ENCODE peak calls at places on chromosome 18, in six cellular contexts. V, O, P, H, W and D are unnamed samples. For H3K4me1, the result is how much of the 10 kb centered on the place peaks cover.

GRCh38 chr18:55838322-55838721 is 250.3 kb upstream of the TCF4 start:
- DNase-seq in V (no peak), P (no peak), W (no peak), H (no peak), O (no peak), D (no peak)

GRCh38 chr18:23784811-23785245 is 95.6 kb downstream of the LAMA3 start:
- DNase-seq in O (no peak), V (peak), H (peak), W (peak), P (no peak), D (no peak)

GRCh38 chr18:62420513-62421209 is 95.6 kb downstream of the TNFRSF11A start:
- DNase-seq in H (peak), V (peak), O (no peak), W (peak), P (no peak), D (no peak)

GRCh38 chr18:35511833-35512232 is 14.1 kb upstream of the INO80C start:
- DNase-seq in H (no peak), P (peak), W (no peak), O (no peak), V (no peak), D (no peak)

GRCh38 chr18:34551824-34552223 is 158.3 kb upstream of the DTNA start:
- DNase-seq in W (no peak), V (no peak), P (no peak), O (no peak), H (no peak), D (no peak)

GRCh38 chr18:23138470-23138869 is 3.2 kb downstream of the CABLES1 start:
- DNase-seq in V (no peak), H (no peak), O (no peak), P (no peak), W (no peak), D (no peak)

GRCh38 chr18:54964741-54965140 is 5.5 kb upstream of the CCDC68 start:
- DNase-seq in P (no peak), H (peak), O (no peak), W (no peak), V (peak), D (no peak)

GRCh38 chr18:44423826-44424225 is 256.9 kb upstream of the SETBP1 start:
- DNase-seq in W (no peak), P (no peak), H (no peak), V (no peak), O (peak), D (no peak)

GRCh38 chr18:73296686-73297085 is 428.9 kb upstream of the NETO1 start:
- DNase-seq in H (no peak), V (no peak), O (no peak), W (no peak), P (no peak), D (no peak)

GRCh38 chr18:36179562-36180334 is 7.5 kb upstream of the MOCOS start:
- DNase-seq in P (no peak), W (no peak), H (peak), O (no peak), V (peak), D (no peak)

GRCh38 chr18:22710628-22711380 is 222.3 kb upstream of the RBBP8 start:
- DNase-seq in P (peak), W (no peak), O (no peak), H (peak), V (peak), D (no peak)

GRCh38 chr18:77098554-77099174 is 33.9 kb downstream of the MBP start:
- DNase-seq in O (no peak), W (no peak), V (no peak), P (no peak), H (no peak), D (no peak)

GRCh38 chr18:57430166-57430958 is 4.8 kb upstream of the ONECUT2 start:
- DNase-seq in W (no peak), P (peak), H (no peak), V (no peak), O (peak), D (peak)

GRCh38 chr18:34033968-34034367 is 190.7 kb downstream of the NOL4 start:
- DNase-seq in O (no peak), H (no peak), W (no peak), V (no peak), P (no peak), D (no peak)

GRCh38 chr18:74420491-74420890 is 36.6 kb downstream of the DIPK1C start:
- DNase-seq in P (no peak), H (no peak), W (no peak), V (no peak), O (no peak), D (no peak)

GRCh38 chr18:61551586-61551985 is 218.4 kb downstream of the CDH20 start:
- DNase-seq in W (peak), H (peak), O (peak), P (no peak), V (peak), D (peak)

GRCh38 chr18:1760901-1761300 is 810.4 kb downstream of the METTL4 start:
- DNase-seq in O (no peak), H (no peak), V (no peak), W (no peak), P (no peak), D (no peak)

GRCh38 chr18:25834061-25834460 is 256.4 kb downstream of the SS18 start:
- DNase-seq in W (no peak), H (no peak), O (no peak), P (no peak), V (no peak), D (no peak)

GRCh38 chr18:55539240-55539639 is 48.8 kb downstream of the TCF4 start:
- DNase-seq in P (no peak), H (no peak), O (no peak), W (no peak), V (peak), D (no peak)

GRCh38 chr18:32576296-32576916 is 105.7 kb upstream of the GAREM1 start:
- DNase-seq in H (peak), V (peak), W (no peak), O (peak), P (no peak), D (peak)

GRCh38 chr18:33826151-33826550 is 248.1 kb downstream of the ASXL3 start:
- DNase-seq in P (no peak), O (no peak), W (no peak), H (no peak), V (no peak), D (no peak)

GRCh38 chr18:57923606-57924005 is 120.4 kb upstream of the NEDD4L start:
- DNase-seq in H (no peak), O (no peak), P (no peak), V (no peak), W (no peak), D (no peak)

GRCh38 chr18:36303203-36303844 is 5.8 kb downstream of the FHOD3 start:
- DNase-seq in W (no peak), O (no peak), V (no peak), H (no peak), P (no peak), D (no peak)

GRCh38 chr18:35406666-35407065 is 29.5 kb upstream of the ZNF396 start:
- DNase-seq in P (no peak), V (no peak), W (peak), H (no peak), O (no peak), D (no peak)

GRCh38 chr18:77486985-77487384 is 237.3 kb downstream of the GALR1 start:
- DNase-seq in H (no peak), W (no peak), V (no peak), P (no peak), O (no peak), D (no peak)

GRCh38 chr18:57122906-57123510 is 23.9 kb upstream of the BOD1L2 start:
- DNase-seq in O (peak), H (no peak), V (no peak), W (no peak), P (no peak), D (no peak)

GRCh38 chr18:37452015-37452414 is 113.6 kb downstream of the CELF4 start:
- DNase-seq in W (no peak), P (no peak), V (no peak), H (no peak), O (no peak), D (no peak)

GRCh38 chr18:58176915-58177717 is 133.1 kb downstream of the NEDD4L start:
- DNase-seq in O (no peak), W (no peak), P (peak), H (peak), V (peak), D (no peak)

GRCh38 chr18:22032392-22032961 is 136.9 kb upstream of the GATA6 start:
- DNase-seq in W (peak), V (peak), P (no peak), O (no peak), H (peak), D (peak)

GRCh38 chr18:45993441-45993840 is 26.3 kb upstream of the EPG5 start:
- DNase-seq in H (peak), O (no peak), V (peak), P (no peak), W (peak), D (no peak)

GRCh38 chr18:26133652-26134051 is at the start of gene PSMA8:
- DNase-seq in V (no peak), W (peak), O (peak), P (peak), H (no peak), D (no peak)

GRCh38 chr18:6951336-6952090 is 166.1 kb downstream of the LAMA1 start:
- DNase-seq in H (no peak), O (no peak), V (no peak), W (peak), P (no peak), D (peak)

GRCh38 chr18:6948656-6949055 is 168.9 kb downstream of the LAMA1 start:
- DNase-seq in W (no peak), P (no peak), V (no peak), O (no peak), H (no peak), D (no peak)

GRCh38 chr18:6950641-6951040 is 167.0 kb downstream of the LAMA1 start:
- DNase-seq in O (no peak), P (no peak), W (no peak), V (no peak), H (no peak), D (no peak)

GRCh38 chr18:6948238-6948637 is 169.4 kb downstream of the LAMA1 start:
- DNase-seq in P (no peak), H (no peak), O (no peak), V (no peak), W (no peak), D (no peak)

DNA sequence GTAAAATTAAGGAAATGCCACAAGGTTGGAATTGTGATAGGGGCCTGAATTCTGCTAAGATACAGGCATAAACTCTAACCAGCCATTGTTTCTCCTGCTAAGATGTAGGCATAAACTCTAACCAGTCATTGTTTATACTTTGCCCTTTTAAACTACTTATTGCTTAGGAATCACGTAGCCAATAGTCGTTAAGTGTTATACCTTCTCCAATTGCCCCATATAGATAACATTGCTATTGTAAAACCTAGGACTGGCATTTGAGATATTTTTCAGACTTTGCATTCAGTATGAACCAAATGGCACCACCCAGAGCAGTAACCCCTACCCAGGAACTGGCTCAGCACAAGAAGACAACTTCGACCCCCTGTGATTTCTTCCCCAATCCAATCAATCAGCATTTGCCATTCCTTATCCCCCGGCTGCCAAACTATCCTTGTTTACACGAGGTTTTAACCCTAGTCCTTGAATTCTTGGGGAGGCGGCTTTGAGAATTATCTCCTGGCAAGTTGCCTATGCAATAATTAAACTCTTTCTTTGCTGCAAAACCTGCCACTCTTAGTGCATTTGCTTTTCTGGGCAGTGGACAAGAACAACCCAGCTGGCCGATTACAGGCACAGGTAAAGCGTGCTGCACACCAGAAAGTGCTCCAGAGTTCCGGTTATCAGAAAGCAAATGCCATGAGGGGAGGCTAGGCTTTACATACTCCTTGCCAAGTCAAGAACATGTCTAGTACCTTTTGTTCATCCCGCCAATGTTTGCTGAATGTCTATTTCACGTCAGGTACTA is 167.6 kb downstream of the LAMA1 start:
- DNase-seq in V (no peak), P (no peak), H (no peak), O (no peak), W (no peak), D (no peak)
- H3K14ac ChIP-seq in V (no peak), P (no peak), H (no peak), O (no peak), W (no peak), D (no peak)

DNA sequence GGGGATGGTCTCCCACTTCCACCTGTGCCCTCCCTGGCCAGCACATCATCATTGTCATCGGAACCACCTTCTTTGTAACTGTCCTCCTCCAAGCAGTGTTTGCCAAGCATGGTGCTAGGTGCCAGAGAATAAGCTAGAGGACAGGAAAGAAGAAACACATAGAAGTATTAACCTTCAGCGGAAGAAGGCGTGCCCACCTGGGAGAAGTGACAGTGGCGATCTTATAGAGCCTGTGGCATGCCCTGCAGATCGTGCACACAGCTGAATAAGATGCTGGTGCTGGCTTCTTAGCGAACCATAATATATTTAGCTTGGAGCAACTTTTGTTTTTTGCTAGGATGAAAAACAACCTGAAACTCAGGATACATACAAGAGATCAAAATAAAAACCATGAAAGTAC is 148.0 kb downstream of the FAM210A start:
- DNase-seq in V (no peak), W (no peak), H (no peak), O (no peak), P (no peak), D (no peak)
- H3K4me1 ChIP-seq in V (under half), W (under half), H (under half), O (under half), P (under half), D (under half)

DNA sequence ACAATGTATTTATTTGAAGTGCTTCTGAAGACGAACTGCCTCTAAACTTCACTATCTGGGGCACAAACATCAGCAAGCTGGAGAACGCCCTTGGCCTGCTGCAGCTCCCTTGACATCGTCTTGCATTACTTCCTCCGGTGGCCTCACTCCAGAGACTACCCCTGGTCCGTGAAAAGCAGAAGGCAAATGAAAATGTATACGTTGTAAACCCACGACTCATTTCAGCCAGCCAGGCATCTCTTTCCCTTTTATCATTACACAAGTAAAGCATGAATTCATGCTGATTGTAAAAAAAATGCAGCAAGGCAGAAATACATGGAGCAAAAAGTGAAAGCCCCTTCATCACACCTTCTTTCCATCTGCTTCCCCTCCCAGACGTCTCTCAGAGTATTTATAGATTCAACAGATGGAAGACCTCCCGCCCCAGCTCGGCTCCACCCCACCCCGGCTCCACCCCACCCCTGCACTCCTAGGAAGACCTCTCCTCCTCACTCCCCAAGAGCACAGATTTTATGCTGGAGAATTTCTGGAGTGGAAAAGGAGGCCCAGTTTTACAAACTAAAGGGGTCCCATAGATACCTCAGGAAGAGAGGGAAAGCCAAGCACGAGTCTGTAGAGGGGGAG is 41.6 kb upstream of the RALBP1 start:
- DNase-seq in W (no peak), V (peak), O (no peak), H (peak), P (no peak), D (no peak)
- H3K14ac ChIP-seq in W (no peak), V (peak), O (no peak), H (no peak), P (no peak), D (no peak)

DNA sequence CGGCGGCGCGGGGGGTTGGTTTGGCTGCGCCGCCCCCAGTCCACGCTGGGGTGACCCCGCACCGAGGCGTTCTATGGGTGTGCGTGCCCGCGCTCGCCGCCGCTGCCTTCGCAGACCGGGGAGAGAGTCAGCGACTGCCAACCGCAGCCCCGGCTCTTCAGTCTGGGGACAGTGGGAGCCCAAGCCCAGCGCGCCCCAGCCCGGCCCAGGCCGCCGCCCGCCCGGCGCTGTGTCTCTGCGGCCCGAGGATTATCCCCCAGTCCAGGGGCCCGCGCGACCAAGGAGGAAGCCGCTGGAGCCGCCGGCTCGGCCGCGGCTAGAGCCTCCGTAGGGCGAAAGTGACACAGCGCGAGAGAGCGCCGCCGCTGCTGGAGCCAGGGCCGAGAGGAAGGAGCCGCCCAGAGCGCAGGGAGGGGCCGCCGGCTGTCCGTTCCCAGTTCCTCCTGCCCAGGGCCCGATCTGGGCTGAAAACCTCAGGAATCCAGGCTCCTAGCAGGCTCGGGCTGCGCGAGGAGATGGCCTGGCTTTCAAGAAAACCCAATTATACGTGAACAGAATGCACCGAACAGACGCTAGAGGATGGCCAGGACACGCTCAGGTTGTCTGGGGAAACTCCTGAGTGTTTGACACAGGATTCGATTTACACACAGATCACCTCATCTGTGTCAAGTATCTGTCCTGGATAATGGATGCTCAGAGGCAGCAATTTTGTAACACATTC is 2.4 kb downstream of the CTIF start:
- DNase-seq in W (peak), P (peak), H (peak), O (peak), V (peak), D (peak)
- H3K4me1 ChIP-seq in W (under half), P (under half), H (under half), O (under half), V (under half), D (under half)

DNA sequence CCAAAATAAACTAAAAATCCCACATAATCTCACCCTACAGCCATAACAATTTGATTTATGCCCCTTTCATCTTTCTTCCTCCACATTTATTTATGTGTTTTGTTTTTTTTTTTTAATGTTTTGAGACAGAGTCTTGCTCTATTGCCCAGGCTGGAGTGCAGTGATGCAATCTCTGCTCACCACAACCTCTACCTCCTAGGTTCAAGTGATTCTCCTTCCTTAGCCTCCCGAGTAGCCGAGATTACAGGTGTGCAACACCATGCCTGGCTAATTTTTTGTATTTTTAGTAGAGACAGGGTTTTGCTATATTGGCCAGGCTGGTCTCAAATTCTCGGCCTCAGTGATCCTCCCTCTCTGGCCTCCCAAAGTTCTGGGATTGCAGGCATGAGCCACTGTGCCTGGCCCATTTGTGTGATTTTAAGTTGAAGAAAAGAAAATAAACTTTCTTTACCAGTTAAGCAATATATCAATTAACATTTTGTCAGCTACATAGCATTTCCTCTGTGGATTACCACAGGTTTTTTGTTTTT is 35.9 kb upstream of the LPIN2 start:
- DNase-seq in P (no peak), O (no peak), W (no peak), H (no peak), V (no peak), D (no peak)
- H3K14ac ChIP-seq in P (no peak), O (no peak), W (no peak), H (no peak), V (no peak), D (no peak)